ENCODE peak calls at places on chromosomes 11 and 22, in nine cellular contexts. One of them, this sample, is unnamed.

GRCh38 chr11:64444838-64445441 is 86.0 kb downstream of the RPS6KA4 start:
- DNase-seq in T-helper 9 cell: no peak
- DNase-seq in brain pericyte: no peak
- DNase-seq in AG08396: peak
- DNase-seq in HTR-8/SVneo: peak
- DNase-seq in mesenchymal stem cell: peak
- DNase-seq in lung: no peak
- DNase-seq in astrocyte of the spinal cord: no peak
- DNase-seq in MM.1S: no peak
- DNase-seq in this sample: peak

GRCh38 chr22:43995798-43996169 is 28.3 kb upstream of the PARVB start:
- DNase-seq in T-helper 9 cell: no peak
- DNase-seq in brain pericyte: no peak
- DNase-seq in AG08396: no peak
- DNase-seq in HTR-8/SVneo: no peak
- DNase-seq in mesenchymal stem cell: no peak
- DNase-seq in lung: no peak
- DNase-seq in astrocyte of the spinal cord: no peak
- DNase-seq in MM.1S: no peak
- DNase-seq in this sample: no peak

GRCh38 chr11:68942751-68943271 is 38.0 kb downstream of the MRGPRD start:
- DNase-seq in T-helper 9 cell: no peak
- DNase-seq in brain pericyte: no peak
- DNase-seq in AG08396: no peak
- DNase-seq in HTR-8/SVneo: no peak
- DNase-seq in mesenchymal stem cell: no peak
- DNase-seq in lung: no peak
- DNase-seq in astrocyte of the spinal cord: peak
- DNase-seq in MM.1S: no peak
- DNase-seq in this sample: no peak

GRCh38 chr11:47373876-47374820 is 4.2 kb downstream of the SPI1 start:
- DNase-seq in T-helper 9 cell: peak
- DNase-seq in brain pericyte: no peak
- DNase-seq in AG08396: peak
- DNase-seq in HTR-8/SVneo: peak
- DNase-seq in mesenchymal stem cell: peak
- DNase-seq in lung: peak
- DNase-seq in astrocyte of the spinal cord: peak
- DNase-seq in MM.1S: peak
- DNase-seq in this sample: peak

GRCh38 chr11:46277623-46278386 is at the start of gene CREB3L1:
- DNase-seq in T-helper 9 cell: no peak
- DNase-seq in brain pericyte: no peak
- DNase-seq in AG08396: peak
- DNase-seq in HTR-8/SVneo: peak
- DNase-seq in mesenchymal stem cell: no peak
- DNase-seq in lung: peak
- DNase-seq in astrocyte of the spinal cord: peak
- DNase-seq in MM.1S: no peak
- DNase-seq in this sample: no peak

GRCh38 chr11:102640946-102641345 is 15.8 kb upstream of the MMP20 start:
- DNase-seq in T-helper 9 cell: no peak
- DNase-seq in brain pericyte: no peak
- DNase-seq in AG08396: no peak
- DNase-seq in HTR-8/SVneo: no peak
- DNase-seq in mesenchymal stem cell: peak
- DNase-seq in lung: no peak
- DNase-seq in astrocyte of the spinal cord: no peak
- DNase-seq in MM.1S: no peak
- DNase-seq in this sample: no peak

GRCh38 chr11:127656266-127656879 is 655.8 kb upstream of the KIRREL3 start:
- DNase-seq in T-helper 9 cell: no peak
- DNase-seq in brain pericyte: no peak
- DNase-seq in AG08396: no peak
- DNase-seq in HTR-8/SVneo: no peak
- DNase-seq in mesenchymal stem cell: no peak
- DNase-seq in lung: no peak
- DNase-seq in astrocyte of the spinal cord: peak
- DNase-seq in MM.1S: no peak
- DNase-seq in this sample: no peak

GRCh38 chr11:71456831-71457230 is 3.8 kb downstream of the NADSYN1 start:
- DNase-seq in T-helper 9 cell: no peak
- DNase-seq in brain pericyte: no peak
- DNase-seq in AG08396: no peak
- DNase-seq in HTR-8/SVneo: no peak
- DNase-seq in mesenchymal stem cell: no peak
- DNase-seq in lung: no peak
- DNase-seq in astrocyte of the spinal cord: no peak
- DNase-seq in MM.1S: no peak
- DNase-seq in this sample: no peak

GRCh38 chr11:61123775-61124571 is 21.7 kb downstream of the CD5 start:
- DNase-seq in T-helper 9 cell: no peak
- DNase-seq in brain pericyte: no peak
- DNase-seq in AG08396: no peak
- DNase-seq in HTR-8/SVneo: no peak
- DNase-seq in mesenchymal stem cell: no peak
- DNase-seq in lung: no peak
- DNase-seq in astrocyte of the spinal cord: no peak
- DNase-seq in MM.1S: no peak
- DNase-seq in this sample: peak

GRCh38 chr11:46855167-46855566 is 9.1 kb upstream of the CKAP5 start:
- DNase-seq in T-helper 9 cell: no peak
- DNase-seq in brain pericyte: no peak
- DNase-seq in AG08396: no peak
- DNase-seq in HTR-8/SVneo: no peak
- DNase-seq in mesenchymal stem cell: no peak
- DNase-seq in lung: no peak
- DNase-seq in astrocyte of the spinal cord: no peak
- DNase-seq in MM.1S: no peak
- DNase-seq in this sample: no peak